ENCODE peak calls at places on chromosome 3, in ten cellular contexts. One of them, this sample, is unnamed.

GRCh38 chr3:142694225-142694624 is 29.6 kb upstream of the TRPC1 start:
- DNase-seq in bronchial epithelial cell: peak
- DNase-seq in heart right ventricle: no peak
- DNase-seq in heart left ventricle: no peak
- DNase-seq in left ventricle myocardium superior: no peak
- DNase-seq in lung: no peak
- DNase-seq in CD4-positive, CD25-positive, alpha-beta regulatory T cell: no peak
- DNase-seq in stimulated activated CD4-positive, alpha-beta T cell treated with anti-CD3 and anti-CD28 coated beads, Interleukin-4, amount 100 ng/mL, for 48 hours: no peak
- DNase-seq in Daoy: no peak
- DNase-seq in T-helper 9 cell: no peak
- DNase-seq in this sample: no peak

GRCh38 chr3:123618768-123619484 is 34.1 kb upstream of the HACD2 start:
- DNase-seq in bronchial epithelial cell: peak
- DNase-seq in heart right ventricle: peak
- DNase-seq in heart left ventricle: peak
- DNase-seq in left ventricle myocardium superior: peak
- DNase-seq in lung: peak
- DNase-seq in CD4-positive, CD25-positive, alpha-beta regulatory T cell: no peak
- DNase-seq in stimulated activated CD4-positive, alpha-beta T cell treated with anti-CD3 and anti-CD28 coated beads, Interleukin-4, amount 100 ng/mL, for 48 hours: no peak
- DNase-seq in Daoy: peak
- DNase-seq in T-helper 9 cell: no peak
- DNase-seq in this sample: peak

GRCh38 chr3:141793476-141794260 is 30.5 kb downstream of the GRK7 start:
- DNase-seq in bronchial epithelial cell: no peak
- DNase-seq in heart right ventricle: no peak
- DNase-seq in heart left ventricle: no peak
- DNase-seq in left ventricle myocardium superior: no peak
- DNase-seq in lung: no peak
- DNase-seq in CD4-positive, CD25-positive, alpha-beta regulatory T cell: no peak
- DNase-seq in stimulated activated CD4-positive, alpha-beta T cell treated with anti-CD3 and anti-CD28 coated beads, Interleukin-4, amount 100 ng/mL, for 48 hours: no peak
- DNase-seq in Daoy: no peak
- DNase-seq in T-helper 9 cell: no peak
- DNase-seq in this sample: no peak

GRCh38 chr3:40009991-40010390 is 200.6 kb downstream of the MYRIP start:
- DNase-seq in bronchial epithelial cell: no peak
- DNase-seq in heart right ventricle: no peak
- DNase-seq in heart left ventricle: no peak
- DNase-seq in left ventricle myocardium superior: peak
- DNase-seq in lung: no peak
- DNase-seq in CD4-positive, CD25-positive, alpha-beta regulatory T cell: no peak
- DNase-seq in stimulated activated CD4-positive, alpha-beta T cell treated with anti-CD3 and anti-CD28 coated beads, Interleukin-4, amount 100 ng/mL, for 48 hours: no peak
- DNase-seq in Daoy: no peak
- DNase-seq in T-helper 9 cell: no peak
- DNase-seq in this sample: peak

GRCh38 chr3:71640549-71640948 is 57.0 kb upstream of the FOXP1 start:
- DNase-seq in bronchial epithelial cell: no peak
- DNase-seq in heart right ventricle: no peak
- DNase-seq in heart left ventricle: no peak
- DNase-seq in left ventricle myocardium superior: no peak
- DNase-seq in lung: no peak
- DNase-seq in CD4-positive, CD25-positive, alpha-beta regulatory T cell: no peak
- DNase-seq in stimulated activated CD4-positive, alpha-beta T cell treated with anti-CD3 and anti-CD28 coated beads, Interleukin-4, amount 100 ng/mL, for 48 hours: no peak
- DNase-seq in Daoy: no peak
- DNase-seq in T-helper 9 cell: no peak
- DNase-seq in this sample: no peak

GRCh38 chr3:53142986-53143385 is 12.8 kb upstream of the RFT1 start:
- DNase-seq in bronchial epithelial cell: no peak
- DNase-seq in heart right ventricle: peak
- DNase-seq in heart left ventricle: no peak
- DNase-seq in left ventricle myocardium superior: no peak
- DNase-seq in lung: no peak
- DNase-seq in CD4-positive, CD25-positive, alpha-beta regulatory T cell: no peak
- DNase-seq in stimulated activated CD4-positive, alpha-beta T cell treated with anti-CD3 and anti-CD28 coated beads, Interleukin-4, amount 100 ng/mL, for 48 hours: no peak
- DNase-seq in Daoy: no peak
- DNase-seq in T-helper 9 cell: no peak
- DNase-seq in this sample: no peak

GRCh38 chr3:45223889-45224730 is 2.0 kb downstream of the TMEM158 start:
- DNase-seq in bronchial epithelial cell: peak
- DNase-seq in heart right ventricle: no peak
- DNase-seq in heart left ventricle: no peak
- DNase-seq in left ventricle myocardium superior: no peak
- DNase-seq in lung: no peak
- DNase-seq in CD4-positive, CD25-positive, alpha-beta regulatory T cell: no peak
- DNase-seq in stimulated activated CD4-positive, alpha-beta T cell treated with anti-CD3 and anti-CD28 coated beads, Interleukin-4, amount 100 ng/mL, for 48 hours: no peak
- DNase-seq in Daoy: peak
- DNase-seq in T-helper 9 cell: no peak
- DNase-seq in this sample: no peak

GRCh38 chr3:78737988-78738387 is 1029.8 kb downstream of the ROBO1 start:
- DNase-seq in bronchial epithelial cell: peak
- DNase-seq in heart right ventricle: peak
- DNase-seq in heart left ventricle: no peak
- DNase-seq in left ventricle myocardium superior: no peak
- DNase-seq in lung: no peak
- DNase-seq in CD4-positive, CD25-positive, alpha-beta regulatory T cell: no peak
- DNase-seq in stimulated activated CD4-positive, alpha-beta T cell treated with anti-CD3 and anti-CD28 coated beads, Interleukin-4, amount 100 ng/mL, for 48 hours: no peak
- DNase-seq in Daoy: peak
- DNase-seq in T-helper 9 cell: no peak
- DNase-seq in this sample: no peak

GRCh38 chr3:284316-284715 is 87.8 kb downstream of the CHL1 start:
- DNase-seq in bronchial epithelial cell: no peak
- DNase-seq in heart right ventricle: no peak
- DNase-seq in heart left ventricle: no peak
- DNase-seq in left ventricle myocardium superior: no peak
- DNase-seq in lung: no peak
- DNase-seq in CD4-positive, CD25-positive, alpha-beta regulatory T cell: no peak
- DNase-seq in stimulated activated CD4-positive, alpha-beta T cell treated with anti-CD3 and anti-CD28 coated beads, Interleukin-4, amount 100 ng/mL, for 48 hours: no peak
- DNase-seq in Daoy: no peak
- DNase-seq in T-helper 9 cell: no peak
- DNase-seq in this sample: no peak

GRCh38 chr3:117019082-117019713 is 309.6 kb downstream of the TUSC7 start:
- DNase-seq in bronchial epithelial cell: peak
- DNase-seq in heart right ventricle: peak
- DNase-seq in heart left ventricle: no peak
- DNase-seq in left ventricle myocardium superior: peak
- DNase-seq in lung: peak
- DNase-seq in CD4-positive, CD25-positive, alpha-beta regulatory T cell: no peak
- DNase-seq in stimulated activated CD4-positive, alpha-beta T cell treated with anti-CD3 and anti-CD28 coated beads, Interleukin-4, amount 100 ng/mL, for 48 hours: peak
- DNase-seq in Daoy: peak
- DNase-seq in T-helper 9 cell: no peak
- DNase-seq in this sample: peak

GRCh38 chr3:44242716-44243115 is 1.0 kb downstream of the TOPAZ1 start:
- DNase-seq in bronchial epithelial cell: no peak
- DNase-seq in heart right ventricle: no peak
- DNase-seq in heart left ventricle: no peak
- DNase-seq in left ventricle myocardium superior: no peak
- DNase-seq in lung: no peak
- DNase-seq in CD4-positive, CD25-positive, alpha-beta regulatory T cell: no peak
- DNase-seq in stimulated activated CD4-positive, alpha-beta T cell treated with anti-CD3 and anti-CD28 coated beads, Interleukin-4, amount 100 ng/mL, for 48 hours: no peak
- DNase-seq in Daoy: no peak
- DNase-seq in T-helper 9 cell: no peak
- DNase-seq in this sample: no peak

GRCh38 chr3:89578253-89578529 is 470.8 kb downstream of the EPHA3 start:
- DNase-seq in bronchial epithelial cell: no peak
- DNase-seq in heart right ventricle: no peak
- DNase-seq in heart left ventricle: no peak
- DNase-seq in left ventricle myocardium superior: no peak
- DNase-seq in lung: no peak
- DNase-seq in CD4-positive, CD25-positive, alpha-beta regulatory T cell: no peak
- DNase-seq in stimulated activated CD4-positive, alpha-beta T cell treated with anti-CD3 and anti-CD28 coated beads, Interleukin-4, amount 100 ng/mL, for 48 hours: no peak
- DNase-seq in Daoy: no peak
- DNase-seq in T-helper 9 cell: no peak
- DNase-seq in this sample: no peak

GRCh38 chr3:115381931-115382330 is 234.8 kb upstream of the ZBTB20 start:
- DNase-seq in bronchial epithelial cell: no peak
- DNase-seq in heart right ventricle: no peak
- DNase-seq in heart left ventricle: no peak
- DNase-seq in left ventricle myocardium superior: no peak
- DNase-seq in lung: no peak
- DNase-seq in CD4-positive, CD25-positive, alpha-beta regulatory T cell: no peak
- DNase-seq in stimulated activated CD4-positive, alpha-beta T cell treated with anti-CD3 and anti-CD28 coated beads, Interleukin-4, amount 100 ng/mL, for 48 hours: no peak
- DNase-seq in Daoy: no peak
- DNase-seq in T-helper 9 cell: no peak
- DNase-seq in this sample: no peak

GRCh38 chr3:43870110-43870509 is 179.4 kb downstream of the ABHD5 start:
- DNase-seq in bronchial epithelial cell: peak
- DNase-seq in heart right ventricle: no peak
- DNase-seq in heart left ventricle: no peak
- DNase-seq in left ventricle myocardium superior: no peak
- DNase-seq in lung: no peak
- DNase-seq in CD4-positive, CD25-positive, alpha-beta regulatory T cell: no peak
- DNase-seq in stimulated activated CD4-positive, alpha-beta T cell treated with anti-CD3 and anti-CD28 coated beads, Interleukin-4, amount 100 ng/mL, for 48 hours: no peak
- DNase-seq in Daoy: peak
- DNase-seq in T-helper 9 cell: no peak
- DNase-seq in this sample: peak

GRCh38 chr3:24042174-24042878 is 97.2 kb downstream of the NR1D2 start:
- DNase-seq in bronchial epithelial cell: no peak
- DNase-seq in heart right ventricle: peak
- DNase-seq in heart left ventricle: no peak
- DNase-seq in left ventricle myocardium superior: no peak
- DNase-seq in lung: no peak
- DNase-seq in CD4-positive, CD25-positive, alpha-beta regulatory T cell: no peak
- DNase-seq in stimulated activated CD4-positive, alpha-beta T cell treated with anti-CD3 and anti-CD28 coated beads, Interleukin-4, amount 100 ng/mL, for 48 hours: no peak
- DNase-seq in Daoy: no peak
- DNase-seq in T-helper 9 cell: no peak
- DNase-seq in this sample: peak

GRCh38 chr3:6105187-6105586 is 755.7 kb upstream of the GRM7 start:
- DNase-seq in bronchial epithelial cell: no peak
- DNase-seq in heart right ventricle: no peak
- DNase-seq in heart left ventricle: no peak
- DNase-seq in left ventricle myocardium superior: no peak
- DNase-seq in lung: no peak
- DNase-seq in CD4-positive, CD25-positive, alpha-beta regulatory T cell: no peak
- DNase-seq in stimulated activated CD4-positive, alpha-beta T cell treated with anti-CD3 and anti-CD28 coated beads, Interleukin-4, amount 100 ng/mL, for 48 hours: no peak
- DNase-seq in Daoy: no peak
- DNase-seq in T-helper 9 cell: no peak
- DNase-seq in this sample: no peak

GRCh38 chr3:69505770-69506407 is 120.0 kb upstream of the FRMD4B start:
- DNase-seq in bronchial epithelial cell: peak
- DNase-seq in heart right ventricle: no peak
- DNase-seq in heart left ventricle: no peak
- DNase-seq in left ventricle myocardium superior: no peak
- DNase-seq in lung: no peak
- DNase-seq in CD4-positive, CD25-positive, alpha-beta regulatory T cell: no peak
- DNase-seq in stimulated activated CD4-positive, alpha-beta T cell treated with anti-CD3 and anti-CD28 coated beads, Interleukin-4, amount 100 ng/mL, for 48 hours: no peak
- DNase-seq in Daoy: peak
- DNase-seq in T-helper 9 cell: no peak
- DNase-seq in this sample: no peak

GRCh38 chr3:13559751-13560540 is 11.0 kb downstream of the FBLN2 start:
- DNase-seq in bronchial epithelial cell: no peak
- DNase-seq in heart right ventricle: peak
- DNase-seq in heart left ventricle: peak
- DNase-seq in left ventricle myocardium superior: peak
- DNase-seq in lung: no peak
- DNase-seq in CD4-positive, CD25-positive, alpha-beta regulatory T cell: no peak
- DNase-seq in stimulated activated CD4-positive, alpha-beta T cell treated with anti-CD3 and anti-CD28 coated beads, Interleukin-4, amount 100 ng/mL, for 48 hours: no peak
- DNase-seq in Daoy: peak
- DNase-seq in T-helper 9 cell: no peak
- DNase-seq in this sample: no peak

GRCh38 chr3:129038121-129038855 is 22.3 kb upstream of the GP9 start:
- DNase-seq in bronchial epithelial cell: no peak
- DNase-seq in heart right ventricle: no peak
- DNase-seq in heart left ventricle: no peak
- DNase-seq in left ventricle myocardium superior: no peak
- DNase-seq in lung: no peak
- DNase-seq in CD4-positive, CD25-positive, alpha-beta regulatory T cell: no peak
- DNase-seq in stimulated activated CD4-positive, alpha-beta T cell treated with anti-CD3 and anti-CD28 coated beads, Interleukin-4, amount 100 ng/mL, for 48 hours: no peak
- DNase-seq in Daoy: no peak
- DNase-seq in T-helper 9 cell: no peak
- DNase-seq in this sample: no peak

GRCh38 chr3:141663993-141664392 is 74.1 kb upstream of the RNF7 start:
- DNase-seq in bronchial epithelial cell: peak
- DNase-seq in heart right ventricle: no peak
- DNase-seq in heart left ventricle: no peak
- DNase-seq in left ventricle myocardium superior: peak
- DNase-seq in lung: peak
- DNase-seq in CD4-positive, CD25-positive, alpha-beta regulatory T cell: no peak
- DNase-seq in stimulated activated CD4-positive, alpha-beta T cell treated with anti-CD3 and anti-CD28 coated beads, Interleukin-4, amount 100 ng/mL, for 48 hours: no peak
- DNase-seq in Daoy: peak
- DNase-seq in T-helper 9 cell: no peak
- DNase-seq in this sample: peak

GRCh38 chr3:15860014-15860934 is 62.5 kb upstream of the ANKRD28 start:
- DNase-seq in bronchial epithelial cell: peak
- DNase-seq in heart right ventricle: no peak
- DNase-seq in heart left ventricle: peak
- DNase-seq in left ventricle myocardium superior: peak
- DNase-seq in lung: peak
- DNase-seq in CD4-positive, CD25-positive, alpha-beta regulatory T cell: no peak
- DNase-seq in stimulated activated CD4-positive, alpha-beta T cell treated with anti-CD3 and anti-CD28 coated beads, Interleukin-4, amount 100 ng/mL, for 48 hours: no peak
- DNase-seq in Daoy: peak
- DNase-seq in T-helper 9 cell: no peak
- DNase-seq in this sample: peak

GRCh38 chr3:58005662-58006061 is 2.6 kb upstream of the FLNB start:
- DNase-seq in bronchial epithelial cell: peak
- DNase-seq in heart right ventricle: no peak
- DNase-seq in heart left ventricle: no peak
- DNase-seq in left ventricle myocardium superior: no peak
- DNase-seq in lung: no peak
- DNase-seq in CD4-positive, CD25-positive, alpha-beta regulatory T cell: no peak
- DNase-seq in stimulated activated CD4-positive, alpha-beta T cell treated with anti-CD3 and anti-CD28 coated beads, Interleukin-4, amount 100 ng/mL, for 48 hours: no peak
- DNase-seq in Daoy: peak
- DNase-seq in T-helper 9 cell: no peak
- DNase-seq in this sample: no peak

GRCh38 chr3:31695280-31696008 is 162.7 kb downstream of the STT3B start:
- DNase-seq in bronchial epithelial cell: no peak
- DNase-seq in heart right ventricle: no peak
- DNase-seq in heart left ventricle: no peak
- DNase-seq in left ventricle myocardium superior: no peak
- DNase-seq in lung: no peak
- DNase-seq in CD4-positive, CD25-positive, alpha-beta regulatory T cell: no peak
- DNase-seq in stimulated activated CD4-positive, alpha-beta T cell treated with anti-CD3 and anti-CD28 coated beads, Interleukin-4, amount 100 ng/mL, for 48 hours: no peak
- DNase-seq in Daoy: no peak
- DNase-seq in T-helper 9 cell: peak
- DNase-seq in this sample: no peak

GRCh38 chr3:66507631-66508260 is 6.9 kb upstream of the LRIG1 start:
- DNase-seq in bronchial epithelial cell: no peak
- DNase-seq in heart right ventricle: peak
- DNase-seq in heart left ventricle: no peak
- DNase-seq in left ventricle myocardium superior: peak
- DNase-seq in lung: no peak
- DNase-seq in CD4-positive, CD25-positive, alpha-beta regulatory T cell: no peak
- DNase-seq in stimulated activated CD4-positive, alpha-beta T cell treated with anti-CD3 and anti-CD28 coated beads, Interleukin-4, amount 100 ng/mL, for 48 hours: no peak
- DNase-seq in Daoy: no peak
- DNase-seq in T-helper 9 cell: no peak
- DNase-seq in this sample: no peak

GRCh38 chr3:171415070-171415469 is 45.1 kb downstream of the TNIK start:
- DNase-seq in bronchial epithelial cell: peak
- DNase-seq in heart right ventricle: no peak
- DNase-seq in heart left ventricle: no peak
- DNase-seq in left ventricle myocardium superior: no peak
- DNase-seq in lung: no peak
- DNase-seq in CD4-positive, CD25-positive, alpha-beta regulatory T cell: no peak
- DNase-seq in stimulated activated CD4-positive, alpha-beta T cell treated with anti-CD3 and anti-CD28 coated beads, Interleukin-4, amount 100 ng/mL, for 48 hours: no peak
- DNase-seq in Daoy: peak
- DNase-seq in T-helper 9 cell: no peak
- DNase-seq in this sample: no peak

GRCh38 chr3:169869484-169870304 is at the start of gene LRRC31:
- DNase-seq in bronchial epithelial cell: no peak
- DNase-seq in heart right ventricle: no peak
- DNase-seq in heart left ventricle: no peak
- DNase-seq in left ventricle myocardium superior: no peak
- DNase-seq in lung: no peak
- DNase-seq in CD4-positive, CD25-positive, alpha-beta regulatory T cell: no peak
- DNase-seq in stimulated activated CD4-positive, alpha-beta T cell treated with anti-CD3 and anti-CD28 coated beads, Interleukin-4, amount 100 ng/mL, for 48 hours: no peak
- DNase-seq in Daoy: no peak
- DNase-seq in T-helper 9 cell: no peak
- DNase-seq in this sample: no peak

GRCh38 chr3:33030802-33031201 is 66.1 kb downstream of the GLB1 start:
- DNase-seq in bronchial epithelial cell: no peak
- DNase-seq in heart right ventricle: no peak
- DNase-seq in heart left ventricle: no peak
- DNase-seq in left ventricle myocardium superior: no peak
- DNase-seq in lung: no peak
- DNase-seq in CD4-positive, CD25-positive, alpha-beta regulatory T cell: no peak
- DNase-seq in stimulated activated CD4-positive, alpha-beta T cell treated with anti-CD3 and anti-CD28 coated beads, Interleukin-4, amount 100 ng/mL, for 48 hours: peak
- DNase-seq in Daoy: no peak
- DNase-seq in T-helper 9 cell: no peak
- DNase-seq in this sample: no peak

GRCh38 chr3:31043184-31043819 is 148.8 kb upstream of the GADL1 start:
- DNase-seq in bronchial epithelial cell: peak
- DNase-seq in heart right ventricle: no peak
- DNase-seq in heart left ventricle: no peak
- DNase-seq in left ventricle myocardium superior: no peak
- DNase-seq in lung: no peak
- DNase-seq in CD4-positive, CD25-positive, alpha-beta regulatory T cell: no peak
- DNase-seq in stimulated activated CD4-positive, alpha-beta T cell treated with anti-CD3 and anti-CD28 coated beads, Interleukin-4, amount 100 ng/mL, for 48 hours: no peak
- DNase-seq in Daoy: no peak
- DNase-seq in T-helper 9 cell: no peak
- DNase-seq in this sample: no peak

This sample was measured in thyroid gland.